ENCODE peak calls at places on chromosomes 6 and 20, in eight cellular contexts. One of them, this sample, is unnamed.

GRCh38 chr20:50759678-50760077 is 28.3 kb downstream of the PARD6B start:
- DNase-seq in amniotic stem cell: no peak
- DNase-seq in small intestine: no peak
- DNase-seq in GDM1: no peak
- DNase-seq in heart right ventricle: no peak
- DNase-seq in nephron progenitor cell: no peak
- DNase-seq in HT1080: no peak
- DNase-seq in MCF 10A: no peak
- DNase-seq in this sample: no peak

GRCh38 chr6:97697450-97697849 is 414.4 kb upstream of the MMS22L start:
- DNase-seq in amniotic stem cell: no peak
- DNase-seq in small intestine: no peak
- DNase-seq in GDM1: no peak
- DNase-seq in heart right ventricle: no peak
- DNase-seq in nephron progenitor cell: no peak
- DNase-seq in HT1080: peak
- DNase-seq in MCF 10A: no peak
- DNase-seq in this sample: no peak

GRCh38 chr20:57464642-57465211 is 60.2 kb downstream of the CTCFL start:
- DNase-seq in amniotic stem cell: no peak
- DNase-seq in small intestine: peak
- DNase-seq in GDM1: no peak
- DNase-seq in heart right ventricle: no peak
- DNase-seq in nephron progenitor cell: no peak
- DNase-seq in HT1080: no peak
- DNase-seq in MCF 10A: peak
- DNase-seq in this sample: no peak

GRCh38 chr20:38806855-38807655 is 1.6 kb downstream of the PPP1R16B start:
- DNase-seq in amniotic stem cell: no peak
- DNase-seq in small intestine: no peak
- DNase-seq in GDM1: no peak
- DNase-seq in heart right ventricle: no peak
- DNase-seq in nephron progenitor cell: peak
- DNase-seq in HT1080: no peak
- DNase-seq in MCF 10A: no peak
- DNase-seq in this sample: no peak

GRCh38 chr6:9647599-9647998 is 767.3 kb downstream of the TFAP2A start:
- DNase-seq in amniotic stem cell: no peak
- DNase-seq in small intestine: no peak
- DNase-seq in GDM1: no peak
- DNase-seq in heart right ventricle: no peak
- DNase-seq in nephron progenitor cell: no peak
- DNase-seq in HT1080: no peak
- DNase-seq in MCF 10A: no peak
- DNase-seq in this sample: peak

GRCh38 chr20:53281557-53282117 is 309.5 kb downstream of the TSHZ2 start:
- DNase-seq in amniotic stem cell: no peak
- DNase-seq in small intestine: no peak
- DNase-seq in GDM1: no peak
- DNase-seq in heart right ventricle: no peak
- DNase-seq in nephron progenitor cell: no peak
- DNase-seq in HT1080: no peak
- DNase-seq in MCF 10A: no peak
- DNase-seq in this sample: no peak

GRCh38 chr6:29553268-29554057 is 6.1 kb downstream of the UBD start:
- DNase-seq in amniotic stem cell: no peak
- DNase-seq in small intestine: no peak
- DNase-seq in GDM1: no peak
- DNase-seq in heart right ventricle: peak
- DNase-seq in nephron progenitor cell: peak
- DNase-seq in HT1080: no peak
- DNase-seq in MCF 10A: no peak
- DNase-seq in this sample: no peak

GRCh38 chr6:128280960-128281359 is 239.4 kb downstream of the PTPRK start:
- DNase-seq in amniotic stem cell: no peak
- DNase-seq in small intestine: no peak
- DNase-seq in GDM1: no peak
- DNase-seq in heart right ventricle: no peak
- DNase-seq in nephron progenitor cell: peak
- DNase-seq in HT1080: no peak
- DNase-seq in MCF 10A: no peak
- DNase-seq in this sample: no peak

GRCh38 chr20:32050851-32051556 is 1.0 kb upstream of the HCK start:
- DNase-seq in amniotic stem cell: no peak
- DNase-seq in small intestine: no peak
- DNase-seq in GDM1: peak
- DNase-seq in heart right ventricle: peak
- DNase-seq in nephron progenitor cell: peak
- DNase-seq in HT1080: no peak
- DNase-seq in MCF 10A: no peak
- DNase-seq in this sample: no peak

GRCh38 chr6:41757931-41758640 is 10.9 kb upstream of the PGC start:
- DNase-seq in amniotic stem cell: no peak
- DNase-seq in small intestine: no peak
- DNase-seq in GDM1: no peak
- DNase-seq in heart right ventricle: no peak
- DNase-seq in nephron progenitor cell: no peak
- DNase-seq in HT1080: no peak
- DNase-seq in MCF 10A: no peak
- DNase-seq in this sample: no peak

GRCh38 chr6:277746-278145 is 14.5 kb upstream of the DUSP22 start:
- DNase-seq in amniotic stem cell: no peak
- DNase-seq in small intestine: no peak
- DNase-seq in GDM1: no peak
- DNase-seq in heart right ventricle: no peak
- DNase-seq in nephron progenitor cell: no peak
- DNase-seq in HT1080: no peak
- DNase-seq in MCF 10A: no peak
- DNase-seq in this sample: no peak

GRCh38 chr6:15413558-15414257 is 167.8 kb downstream of the JARID2 start:
- DNase-seq in amniotic stem cell: no peak
- DNase-seq in small intestine: no peak
- DNase-seq in GDM1: no peak
- DNase-seq in heart right ventricle: no peak
- DNase-seq in nephron progenitor cell: no peak
- DNase-seq in HT1080: no peak
- DNase-seq in MCF 10A: no peak
- DNase-seq in this sample: no peak

GRCh38 chr20:51301026-51301425 is 241.5 kb downstream of the NFATC2 start:
- DNase-seq in amniotic stem cell: no peak
- DNase-seq in small intestine: no peak
- DNase-seq in GDM1: no peak
- DNase-seq in heart right ventricle: no peak
- DNase-seq in nephron progenitor cell: no peak
- DNase-seq in HT1080: no peak
- DNase-seq in MCF 10A: no peak
- DNase-seq in this sample: no peak

GRCh38 chr6:38396209-38396608 is 243.5 kb downstream of the BTBD9 start:
- DNase-seq in amniotic stem cell: no peak
- DNase-seq in small intestine: peak
- DNase-seq in GDM1: no peak
- DNase-seq in heart right ventricle: no peak
- DNase-seq in nephron progenitor cell: no peak
- DNase-seq in HT1080: no peak
- DNase-seq in MCF 10A: peak
- DNase-seq in this sample: no peak

GRCh38 chr20:58622671-58623578 is 28.2 kb upstream of the STX16 start:
- DNase-seq in amniotic stem cell: no peak
- DNase-seq in small intestine: no peak
- DNase-seq in GDM1: no peak
- DNase-seq in heart right ventricle: no peak
- DNase-seq in nephron progenitor cell: no peak
- DNase-seq in HT1080: peak
- DNase-seq in MCF 10A: no peak
- DNase-seq in this sample: no peak

GRCh38 chr6:119484598-119484997 is 135.0 kb upstream of the MAN1A1 start:
- DNase-seq in amniotic stem cell: peak
- DNase-seq in small intestine: peak
- DNase-seq in GDM1: no peak
- DNase-seq in heart right ventricle: no peak
- DNase-seq in nephron progenitor cell: no peak
- DNase-seq in HT1080: peak
- DNase-seq in MCF 10A: peak
- DNase-seq in this sample: no peak